ENCODE peak calls at places on chromosomes 11 and 22, in seven cellular contexts. N is heart right ventricle, E is stomach, W is ascending aorta, Q is astrocyte of the spinal cord, J is IMR-90, X is prostate gland. S is an unnamed sample.

GRCh38 chr11:72493426-72494108 is 59.2 kb upstream of the CLPB start:
- DNase-seq in Q (no peak), N (no peak), J (no peak), E (no peak), X (no peak), W (no peak), S (no peak)

GRCh38 chr11:57047610-57048009 is 58.9 kb downstream of the OR5AK2 start:
- DNase-seq in Q (no peak), W (no peak), J (no peak), E (no peak), N (no peak), X (no peak), S (no peak)

GRCh38 chr11:93734427-93735222 is 6.7 kb downstream of the TAF1D start:
- DNase-seq in N (no peak), Q (no peak), J (no peak), E (no peak), X (no peak), W (no peak), S (no peak)

GRCh38 chr11:27354359-27354965 is 8.6 kb downstream of the CCDC34 start:
- DNase-seq in Q (no peak), E (no peak), W (no peak), N (no peak), X (no peak), J (no peak), S (no peak)

GRCh38 chr22:20488946-20489345 is 6.6 kb downstream of the KLHL22 start:
- DNase-seq in E (no peak), Q (no peak), W (no peak), X (no peak), J (no peak), N (no peak), S (no peak)

GRCh38 chr11:134853972-134854371 is 441.9 kb upstream of the B3GAT1 start:
- DNase-seq in Q (no peak), X (no peak), N (no peak), J (no peak), E (no peak), W (no peak), S (no peak)

GRCh38 chr11:73152861-73153483 is 10.9 kb upstream of the FCHSD2 start:
- DNase-seq in N (no peak), W (no peak), Q (no peak), E (peak; percentile 35), J (no peak), X (no peak), S (no peak)

GRCh38 chr22:30272781-30273180 is 6.1 kb upstream of the OSM start:
- DNase-seq in J (no peak), W (no peak), N (no peak), E (no peak), Q (no peak), X (no peak), S (no peak)

GRCh38 chr11:129214710-129215295 is 22.7 kb upstream of the ARHGAP32 start:
- DNase-seq in N (no peak), E (no peak), W (no peak), J (no peak), X (no peak), Q (no peak), S (no peak)

GRCh38 chr22:35484651-35485372 is 55.8 kb upstream of the RASD2 start:
- DNase-seq in W (no peak), X (no peak), N (no peak), E (no peak), J (peak; percentile 71), Q (peak; percentile 35), S (peak; percentile 53)

GRCh38 chr11:70788247-70789022 is 390.1 kb downstream of the CTTN start:
- DNase-seq in Q (peak; percentile 88), N (no peak), X (no peak), W (no peak), J (peak; percentile 89), E (no peak), S (peak; percentile 86)

GRCh38 chr11:110075087-110075821 is 17.9 kb upstream of the ZC3H12C start:
- DNase-seq in X (no peak), Q (peak; percentile 15), E (no peak), N (no peak), J (no peak), W (no peak), S (peak; percentile 86)

GRCh38 chr11:30244255-30244654 is 13.4 kb downstream of the FSHB start:
- DNase-seq in E (no peak), W (no peak), X (no peak), J (peak; percentile 58), Q (peak; percentile 66), N (no peak), S (peak; percentile 25)

GRCh38 chr11:128585498-128586238 is 1.7 kb downstream of the ETS1 start:
- DNase-seq in N (no peak), W (no peak), Q (no peak), J (no peak), E (no peak), X (no peak), S (no peak)

GRCh38 chr11:71449596-71449995 is 1.4 kb upstream of the DHCR7 start:
- DNase-seq in X (no peak), N (no peak), E (no peak), W (no peak), Q (no peak), J (no peak), S (no peak)

GRCh38 chr11:95256204-95256819 is 25.3 kb upstream of the SESN3 start:
- DNase-seq in Q (no peak), W (no peak), N (no peak), X (no peak), E (no peak), J (peak; percentile 3), S (peak; percentile 64)

GRCh38 chr22:37230673-37231405 is 13.2 kb downstream of the RAC2 start:
- DNase-seq in Q (no peak), W (no peak), J (no peak), X (no peak), E (no peak), N (no peak), S (no peak)

GRCh38 chr22:23984430-23984829 is 4.5 kb downstream of the GSTT2 start:
- DNase-seq in J (peak; percentile 38), Q (peak; percentile 11), W (no peak), N (no peak), X (no peak), E (no peak), S (peak; percentile 53)
- TF ChIP-seq CTCF in J (peak; percentile 77), Q (peak; percentile 55), W (no peak), N (no peak), X (peak; percentile 23), E (no peak), S (peak; percentile 77)

GRCh38 chr22:50674127-50674493 is 1.5 kb downstream of the SHANK3 start:
- DNase-seq in N (no peak), W (no peak), J (no peak), Q (no peak), E (no peak), X (no peak), S (no peak)
- H3K4me3 ChIP-seq in N (peak overlapping the region; percentile 55), W (peak overlapping the region; percentile 30), J (no peak overlapping the region), Q (no peak overlapping the region), E (peak overlapping the region; percentile 42), X (peak overlapping the region; percentile 28), S (no peak overlapping the region)

GRCh38 chr22:44097263-44098020 is 73.3 kb downstream of the PARVB start:
- DNase-seq in E (no peak), J (no peak), W (no peak), Q (no peak), X (no peak), N (no peak), S (no peak)

GRCh38 chr22:44099696-44100095 is 75.6 kb downstream of the PARVB start:
- DNase-seq in J (no peak), X (no peak), W (no peak), Q (no peak), E (no peak), N (no peak), S (no peak)

GRCh38 chr22:44100411-44100810 is 76.3 kb downstream of the PARVB start:
- DNase-seq in E (no peak), X (no peak), J (no peak), W (no peak), Q (no peak), N (no peak), S (no peak)

GRCh38 chr22:44098021-44098739 is 74.1 kb downstream of the PARVB start:
- DNase-seq in W (no peak), Q (no peak), E (no peak), N (no peak), X (no peak), J (no peak), S (no peak)

DNA sequence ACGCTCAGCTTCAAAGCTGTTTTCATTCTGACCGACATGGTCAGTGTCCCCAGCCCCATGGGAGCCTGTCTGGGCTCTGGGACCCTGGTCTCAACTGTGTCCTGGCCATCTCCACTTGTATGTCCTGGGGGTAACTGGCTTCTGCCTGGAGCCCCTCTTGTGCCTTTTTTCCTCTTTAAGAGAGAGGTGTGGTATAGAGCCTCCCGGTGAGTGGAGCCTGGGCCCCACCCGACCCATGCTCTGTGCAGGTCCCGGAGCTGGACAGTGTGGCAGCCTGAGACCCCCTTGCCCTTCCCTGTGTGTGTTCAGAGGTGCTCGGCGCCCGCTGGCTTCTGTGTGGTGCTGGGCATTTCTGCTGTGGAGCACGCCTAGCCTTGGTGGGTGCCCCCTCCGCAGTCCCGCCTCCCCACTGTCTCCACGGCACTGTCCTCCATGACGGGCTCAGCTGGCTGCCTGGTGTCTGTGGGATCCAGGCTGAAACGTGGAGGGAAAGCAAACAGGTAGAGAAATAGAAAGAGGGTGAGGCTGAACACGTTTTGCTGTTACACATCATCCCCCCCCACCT is 74.9 kb downstream of the PARVB start:
- DNase-seq in J (no peak), W (no peak), Q (no peak), X (no peak), N (no peak), E (no peak), S (no peak)
- TF ChIP-seq CTCF in J (no peak), W (no peak), Q (no peak), X (no peak), N (no peak), E (no peak), S (no peak)

GRCh38 chr22:48428556-48429371 is 1398.9 kb downstream of the BRD1 start:
- DNase-seq in E (no peak), J (no peak), X (no peak), N (no peak), W (no peak), Q (no peak), S (no peak)

GRCh38 chr22:48425091-48425506 is 1402.6 kb downstream of the BRD1 start:
- DNase-seq in W (peak; percentile 52), N (no peak), Q (no peak), J (no peak), E (no peak), X (no peak), S (no peak)

GRCh38 chr22:48426466-48427380 is 1401.0 kb downstream of the BRD1 start:
- DNase-seq in N (no peak), W (peak; percentile 50), X (no peak), E (no peak), Q (no peak), J (no peak), S (no peak)

GRCh38 chr22:48429621-48430020 is 1398.1 kb downstream of the BRD1 start:
- DNase-seq in J (no peak), X (no peak), Q (no peak), W (peak; percentile 28), N (no peak), E (no peak), S (no peak)

DNA sequence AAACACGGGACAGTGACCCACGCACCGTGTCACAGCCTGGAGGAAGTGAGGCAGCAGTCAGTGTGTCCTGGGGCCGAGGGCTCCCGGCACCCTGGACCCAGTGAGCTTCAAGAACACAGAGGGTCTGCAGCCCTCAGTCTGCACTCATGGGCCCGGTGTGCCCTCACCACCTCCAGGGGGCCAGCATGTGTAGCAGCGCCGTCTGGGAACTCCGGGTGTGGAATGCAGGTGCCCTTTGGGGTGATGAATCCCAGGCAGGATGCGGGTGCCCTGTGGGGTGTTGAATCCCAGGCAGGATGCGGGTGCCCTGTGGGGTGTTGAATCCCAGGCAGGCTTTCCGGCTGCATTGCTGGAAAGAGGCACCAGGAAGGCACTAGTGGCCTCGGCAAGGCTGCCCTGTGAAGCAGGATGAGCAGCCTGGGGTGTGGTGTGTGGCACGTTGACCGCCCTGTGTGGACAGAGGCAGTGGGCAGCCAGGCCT is 1399.9 kb downstream of the BRD1 start:
- DNase-seq in J (no peak), X (no peak), E (no peak), N (no peak), W (peak; percentile 54), Q (no peak), S (no peak)
- H3K4me3 ChIP-seq in J (no peak overlapping the region), X (no peak overlapping the region), E (no peak overlapping the region), N (no peak overlapping the region), W (no peak overlapping the region), Q (no peak overlapping the region), S (no peak overlapping the region)

S was measured in fibroblast of mammary gland.